ENCODE peak calls at places on chromosomes 3 and 15, in eight cellular contexts. G is left ventricle myocardium inferior, A is IMR-90, I is heart right ventricle, F is lower lobe of right lung, C is uterus, Z is endodermal cell, N is transverse colon. U is an unnamed sample.

GRCh38 chr3:177810162-177810623 is 612.9 kb upstream of the TBL1XR1 start:
- DNase-seq in G (no peak), A (peak; percentile 95), I (no peak), F (no peak), C (no peak), Z (no peak), N (no peak), U (no peak)

GRCh38 chr15:52317022-52317421 is 21.4 kb upstream of the MYO5C start:
- DNase-seq in G (no peak), A (no peak), I (no peak), F (no peak), C (no peak), Z (no peak), N (no peak), U (no peak)

GRCh38 chr15:44535509-44536297 is 1.2 kb upstream of the EIF3J start:
- DNase-seq in G (no peak), A (no peak), I (no peak), F (no peak), C (peak; percentile 28), Z (peak; percentile 72), N (peak; percentile 32), U (no peak)

GRCh38 chr3:196778755-196779154 is 39.1 kb downstream of the PAK2 start:
- DNase-seq in G (no peak), A (peak; percentile 74), I (no peak), F (no peak), C (no peak), Z (no peak), N (no peak), U (no peak)

GRCh38 chr3:81554348-81554747 is 207.1 kb downstream of the GBE1 start:
- DNase-seq in G (no peak), A (peak; percentile 82), I (no peak), F (no peak), C (no peak), Z (no peak), N (no peak), U (no peak)

GRCh38 chr3:171654809-171655208 is 155.5 kb downstream of the PLD1 start:
- DNase-seq in G (peak; percentile 76), A (peak; percentile 31), I (peak; percentile 40), F (no peak), C (peak; percentile 57), Z (no peak), N (peak; percentile 14), U (no peak)

GRCh38 chr3:102224171-102224570 is 210.6 kb upstream of the ZPLD1 start:
- DNase-seq in G (no peak), A (peak; percentile 32), I (no peak), F (no peak), C (peak; percentile 23), Z (no peak), N (peak; percentile 15), U (no peak)

GRCh38 chr15:75107905-75108838 is 84.8 kb downstream of the PPCDC start:
- DNase-seq in G (no peak), A (peak; percentile 91), I (peak; percentile 21), F (peak; percentile 54), C (no peak), Z (no peak), N (peak; percentile 70), U (no peak)

GRCh38 chr3:113285741-113286140 is 74.4 kb downstream of the BOC start:
- DNase-seq in G (no peak), A (no peak), I (no peak), F (no peak), C (no peak), Z (no peak), N (no peak), U (no peak)

GRCh38 chr3:56131976-56132590 is 336.2 kb downstream of the ERC2 start:
- DNase-seq in G (no peak), A (peak; percentile 95), I (no peak), F (no peak), C (peak; percentile 32), Z (peak; percentile 74), N (no peak), U (peak; percentile 43)

GRCh38 chr15:69668049-69668705 is 215.6 kb downstream of the RPLP1 start:
- DNase-seq in G (no peak), A (no peak), I (no peak), F (no peak), C (no peak), Z (no peak), N (no peak), U (peak; percentile 50)

GRCh38 chr15:82642656-82643055 is 4.5 kb downstream of the CPEB1 start:
- DNase-seq in G (no peak), A (no peak), I (no peak), F (no peak), C (no peak), Z (no peak), N (no peak), U (no peak)

GRCh38 chr15:30791239-30791638 is 112.5 kb upstream of the FAN1 start:
- DNase-seq in G (no peak), A (no peak), I (no peak), F (no peak), C (no peak), Z (peak; percentile 69), N (no peak), U (no peak)

GRCh38 chr15:84629033-84629432 is 25.1 kb downstream of the WDR73 start:
- DNase-seq in G (no peak), A (no peak), I (no peak), F (no peak), C (no peak), Z (no peak), N (no peak), U (no peak)

GRCh38 chr15:81450721-81451120 is 76.7 kb upstream of the TMC3 start:
- DNase-seq in G (no peak), A (no peak), I (no peak), F (no peak), C (no peak), Z (no peak), N (no peak), U (no peak)

GRCh38 chr3:51712963-51713362 is 6.1 kb downstream of the GRM2 start:
- DNase-seq in G (no peak), A (no peak), I (no peak), F (no peak), C (no peak), Z (peak; percentile 24), N (no peak), U (no peak)

GRCh38 chr15:34239151-34239761 is 14.4 kb downstream of the EMC4 start:
- DNase-seq in G (no peak), A (peak; percentile 91), I (no peak), F (no peak), C (no peak), Z (no peak), N (no peak), U (no peak)

GRCh38 chr3:11818033-11818432 is 28.7 kb downstream of the TAMM41 start:
- DNase-seq in G (no peak), A (peak; percentile 11), I (no peak), F (no peak), C (no peak), Z (no peak), N (no peak), U (no peak)

GRCh38 chr15:46088486-46089437 is 453.9 kb downstream of the SQOR start:
- DNase-seq in G (no peak), A (peak; percentile 49), I (no peak), F (no peak), C (no peak), Z (no peak), N (no peak), U (no peak)

DNA sequence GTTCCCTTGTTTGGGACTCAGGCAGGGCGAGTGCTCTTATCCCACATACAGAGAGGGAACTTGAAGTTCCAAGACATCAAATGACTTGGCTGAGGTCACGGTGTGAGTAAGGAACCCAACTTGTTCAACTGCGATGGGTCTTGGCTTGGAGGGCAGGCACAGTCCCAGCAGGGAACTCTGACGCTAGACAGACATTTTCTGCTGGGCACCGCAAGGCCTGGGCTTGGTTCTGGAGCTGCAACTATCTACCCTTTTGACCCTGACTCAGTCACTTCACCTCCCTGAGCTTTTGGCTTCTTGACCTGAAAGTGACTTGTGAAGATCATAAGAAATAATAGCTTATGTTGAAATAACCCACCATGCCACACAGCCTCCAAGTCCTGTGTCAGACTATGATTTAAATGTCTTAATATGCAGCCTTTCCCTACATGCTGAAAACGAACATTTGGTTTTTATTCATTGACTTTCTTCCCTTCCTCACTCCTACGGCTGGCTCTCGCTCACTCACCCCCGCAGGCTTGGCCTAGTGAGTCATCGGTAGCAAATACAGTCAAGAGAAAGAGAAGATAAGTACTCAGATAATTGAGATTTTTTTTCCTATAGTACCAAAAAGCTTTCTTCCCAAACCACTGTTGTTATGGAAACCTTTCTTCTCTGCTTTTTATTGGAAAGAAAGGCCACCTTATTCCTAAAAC is 178.5 kb downstream of the ATP10A start:
- DNase-seq in G (no peak), A (peak; percentile 80), I (no peak), F (no peak), C (peak; percentile 71), Z (no peak), N (no peak), U (peak; percentile 70)
- H3K9me3 ChIP-seq in G (no peaks in the 10 kb centered on the region), A (no peaks in the 10 kb centered on the region), I (no peaks in the 10 kb centered on the region), F (no peaks in the 10 kb centered on the region), C (no peaks in the 10 kb centered on the region), Z (no peaks in the 10 kb centered on the region), N (no peaks in the 10 kb centered on the region), U (no peaks in the 10 kb centered on the region)

GRCh38 chr3:41575754-41576153 is 376.4 kb downstream of the CTNNB1 start:
- DNase-seq in G (peak; percentile 47), A (no peak), I (peak; percentile 52), F (no peak), C (no peak), Z (no peak), N (no peak), U (no peak)
- H3K4me3 ChIP-seq in G (no peak overlapping the region), A (no peak overlapping the region), I (no peak overlapping the region), F (no peak overlapping the region), C (no peak overlapping the region), Z (no peak overlapping the region), N (no peak overlapping the region), U (no peak overlapping the region)

GRCh38 chr15:98546325-98546724 is 102.0 kb upstream of the IGF1R start:
- DNase-seq in G (no peak), A (no peak), I (no peak), F (no peak), C (no peak), Z (peak; percentile 45), N (no peak), U (no peak)

GRCh38 chr15:98548172-98548971 is 100.0 kb upstream of the IGF1R start:
- DNase-seq in G (peak; percentile 71), A (peak; percentile 73), I (peak; percentile 70), F (peak; percentile 82), C (peak; percentile 70), Z (peak; percentile 89), N (peak; percentile 56), U (peak; percentile 83)

GRCh38 chr15:98547255-98547654 is 101.1 kb upstream of the IGF1R start:
- DNase-seq in G (no peak), A (no peak), I (no peak), F (no peak), C (no peak), Z (no peak), N (no peak), U (no peak)

GRCh38 chr15:98549003-98549402 is 99.3 kb upstream of the IGF1R start:
- DNase-seq in G (no peak), A (no peak), I (no peak), F (no peak), C (no peak), Z (no peak), N (no peak), U (no peak)

GRCh38 chr15:98547741-98548166 is 100.6 kb upstream of the IGF1R start:
- DNase-seq in G (no peak), A (no peak), I (no peak), F (peak; percentile 52), C (peak; percentile 27), Z (peak; percentile 79), N (peak; percentile 11), U (no peak)
- H3K27ac ChIP-seq in G (peak overlapping the region; percentile 68), A (peak overlapping the region; percentile 92), I (peak overlapping the region; percentile 39), F (peak overlapping the region; percentile 75), C (peak overlapping the region; percentile 81), Z (no peak overlapping the region), N (peak overlapping the region; percentile 63), U (no peak overlapping the region)

GRCh38 chr15:25207369-25207768 is 231.5 kb downstream of the UBE3A start:
- DNase-seq in G (no peak), A (no peak), I (no peak), F (no peak), C (no peak), Z (no peak), N (no peak), U (no peak)
- H3K9me3 ChIP-seq in G (peaks cover 11% of the 10 kb centered on the region), A (peaks cover 75% of the 10 kb centered on the region), I (no peaks in the 10 kb centered on the region), F (peaks cover 6% of the 10 kb centered on the region), C (no peaks in the 10 kb centered on the region), Z (peaks cover 5% of the 10 kb centered on the region), N (peaks cover 5% of the 10 kb centered on the region), U (no peaks in the 10 kb centered on the region)